ENCODE peak calls at places on chromosomes 6 and 20, in five cellular contexts. One of them, this sample, is unnamed.

GRCh38 chr6:164928041-164928321 is 381.4 kb downstream of the C6orf118 start:
- DNase-seq in GM12878: no peak
- DNase-seq in HepG2: no peak
- DNase-seq in K562: no peak
- DNase-seq in H1: no peak
- DNase-seq in this sample: no peak

GRCh38 chr20:51631011-51631950 is 88.8 kb upstream of the NFATC2 start:
- DNase-seq in K562: peak
- DNase-seq in HepG2: peak
- DNase-seq in GM12878: no peak
- DNase-seq in H1: no peak
- DNase-seq in this sample: no peak

GRCh38 chr20:608970-609369 is 1.1 kb downstream of the TCF15 start:
- DNase-seq in H1: no peak
- DNase-seq in K562: no peak
- DNase-seq in HepG2: no peak
- DNase-seq in GM12878: no peak
- DNase-seq in this sample: no peak

GRCh38 chr6:6438286-6438685 is 117.8 kb upstream of the F13A1 start:
- DNase-seq in HepG2: no peak
- DNase-seq in GM12878: no peak
- DNase-seq in K562: no peak
- DNase-seq in H1: no peak
- DNase-seq in this sample: no peak

GRCh38 chr6:72040106-72040505 is 153.8 kb downstream of the RIMS1 start:
- DNase-seq in K562: no peak
- DNase-seq in GM12878: no peak
- DNase-seq in HepG2: no peak
- DNase-seq in H1: no peak
- DNase-seq in this sample: no peak

GRCh38 chr6:8645212-8645611 is 209.9 kb upstream of the SLC35B3 start:
- DNase-seq in GM12878: no peak
- DNase-seq in HepG2: no peak
- DNase-seq in K562: no peak
- DNase-seq in H1: no peak
- DNase-seq in this sample: no peak

GRCh38 chr6:133889557-133890301 is 816 bp downstream of the TCF21 start:
- DNase-seq in K562: no peak
- DNase-seq in GM12878: no peak
- DNase-seq in HepG2: no peak
- DNase-seq in H1: no peak
- DNase-seq in this sample: peak

GRCh38 chr6:6591778-6592388 is 3.4 kb downstream of the LY86 start:
- DNase-seq in GM12878: peak
- DNase-seq in K562: no peak
- DNase-seq in H1: no peak
- DNase-seq in HepG2: no peak
- DNase-seq in this sample: no peak

GRCh38 chr20:20005381-20005780 is 11.8 kb upstream of the NAA20 start:
- DNase-seq in GM12878: no peak
- DNase-seq in H1: no peak
- DNase-seq in K562: no peak
- DNase-seq in HepG2: peak
- DNase-seq in this sample: no peak

GRCh38 chr20:23063573-23063972 is 14.1 kb upstream of the THBD start:
- DNase-seq in K562: no peak
- DNase-seq in H1: no peak
- DNase-seq in GM12878: no peak
- DNase-seq in HepG2: no peak
- DNase-seq in this sample: no peak

GRCh38 chr20:49471397-49471796 is 11.1 kb downstream of the KCNB1 start:
- DNase-seq in GM12878: no peak
- DNase-seq in HepG2: no peak
- DNase-seq in K562: no peak
- DNase-seq in H1: no peak
- DNase-seq in this sample: no peak

GRCh38 chr20:31903630-31904386 is 33.4 kb downstream of the TTLL9 start:
- DNase-seq in GM12878: no peak
- DNase-seq in K562: no peak
- DNase-seq in H1: no peak
- DNase-seq in HepG2: no peak
- DNase-seq in this sample: no peak

GRCh38 chr6:36677753-36678487 is 594 bp upstream of the CDKN1A start:
- DNase-seq in HepG2: peak
- DNase-seq in K562: no peak
- DNase-seq in GM12878: no peak
- DNase-seq in H1: no peak
- DNase-seq in this sample: no peak

GRCh38 chr6:119862719-119863118 is 513.2 kb upstream of the MAN1A1 start:
- DNase-seq in K562: no peak
- DNase-seq in HepG2: no peak
- DNase-seq in H1: no peak
- DNase-seq in GM12878: no peak
- DNase-seq in this sample: no peak

GRCh38 chr6:85126448-85127178 is 323.3 kb upstream of the NT5E start:
- DNase-seq in HepG2: peak
- DNase-seq in H1: peak
- DNase-seq in GM12878: no peak
- DNase-seq in K562: peak
- DNase-seq in this sample: peak

GRCh38 chr6:80338201-80338836 is 231.8 kb downstream of the BCKDHB start:
- DNase-seq in HepG2: peak
- DNase-seq in GM12878: no peak
- DNase-seq in K562: peak
- DNase-seq in H1: peak
- DNase-seq in this sample: peak

GRCh38 chr6:129644567-129645015 is 65.4 kb downstream of the ARHGAP18 start:
- DNase-seq in GM12878: no peak
- DNase-seq in HepG2: peak
- DNase-seq in K562: no peak
- DNase-seq in H1: no peak
- DNase-seq in this sample: no peak

GRCh38 chr6:167826230-167827061 is at the start of gene AFDN:
- DNase-seq in K562: peak
- DNase-seq in HepG2: no peak
- DNase-seq in GM12878: no peak
- DNase-seq in H1: no peak
- DNase-seq in this sample: peak

GRCh38 chr20:58045579-58045978 is 182.9 kb downstream of the ANKRD60 start:
- DNase-seq in H1: no peak
- DNase-seq in K562: no peak
- DNase-seq in HepG2: no peak
- DNase-seq in GM12878: no peak
- DNase-seq in this sample: no peak

GRCh38 chr6:89286516-89286915 is 28.6 kb downstream of the GABRR2 start:
- DNase-seq in GM12878: no peak
- DNase-seq in HepG2: no peak
- DNase-seq in H1: no peak
- DNase-seq in K562: no peak
- DNase-seq in this sample: no peak

GRCh38 chr6:117585647-117586046 is 16.7 kb downstream of the GOPC start:
- DNase-seq in H1: no peak
- DNase-seq in K562: no peak
- DNase-seq in GM12878: no peak
- DNase-seq in HepG2: no peak
- DNase-seq in this sample: no peak

GRCh38 chr20:32350421-32350820 is 7.7 kb upstream of the ASXL1 start:
- DNase-seq in H1: no peak
- DNase-seq in HepG2: no peak
- DNase-seq in K562: no peak
- DNase-seq in GM12878: no peak
- DNase-seq in this sample: no peak

GRCh38 chr6:26477431-26477830 is 19.7 kb downstream of the BTN2A1 start:
- DNase-seq in GM12878: no peak
- DNase-seq in H1: no peak
- DNase-seq in K562: peak
- DNase-seq in HepG2: no peak
- DNase-seq in this sample: no peak

GRCh38 chr6:141548969-141549368 is 583.8 kb upstream of the GJE1 start:
- DNase-seq in K562: no peak
- DNase-seq in H1: no peak
- DNase-seq in GM12878: no peak
- DNase-seq in HepG2: peak
- DNase-seq in this sample: no peak

GRCh38 chr6:19472168-19472567 is 365.0 kb upstream of the ID4 start:
- DNase-seq in HepG2: no peak
- DNase-seq in K562: no peak
- DNase-seq in H1: no peak
- DNase-seq in GM12878: no peak
- DNase-seq in this sample: no peak

GRCh38 chr6:144104898-144105487 is 9.6 kb upstream of the SF3B5 start:
- DNase-seq in HepG2: peak
- DNase-seq in H1: no peak
- DNase-seq in K562: peak
- DNase-seq in GM12878: peak
- DNase-seq in this sample: peak

GRCh38 chr6:110325197-110325596 is 33.0 kb downstream of the METTL24 start:
- DNase-seq in HepG2: peak
- DNase-seq in GM12878: no peak
- DNase-seq in K562: no peak
- DNase-seq in H1: no peak
- DNase-seq in this sample: no peak

GRCh38 chr6:77474286-77474956 is 11.1 kb upstream of the HTR1B start:
- DNase-seq in GM12878: no peak
- DNase-seq in K562: no peak
- DNase-seq in HepG2: no peak
- DNase-seq in H1: no peak
- DNase-seq in this sample: no peak

GRCh38 chr6:41036188-41036587 is 2.8 kb downstream of the UNC5CL start:
- DNase-seq in H1: no peak
- DNase-seq in K562: no peak
- DNase-seq in HepG2: no peak
- DNase-seq in GM12878: no peak
- DNase-seq in this sample: no peak

GRCh38 chr20:20414640-20415274 is 46.9 kb downstream of the INSM1 start:
- DNase-seq in H1: no peak
- DNase-seq in K562: no peak
- DNase-seq in HepG2: no peak
- DNase-seq in GM12878: no peak
- DNase-seq in this sample: no peak

GRCh38 chr20:35120012-35120701 is 27.0 kb downstream of the EDEM2 start:
- DNase-seq in K562: peak
- DNase-seq in GM12878: no peak
- DNase-seq in H1: no peak
- DNase-seq in HepG2: no peak
- DNase-seq in this sample: no peak

GRCh38 chr6:117280922-117281321 is 15.6 kb downstream of the VGLL2 start:
- DNase-seq in H1: no peak
- DNase-seq in K562: peak
- DNase-seq in HepG2: peak
- DNase-seq in GM12878: no peak
- DNase-seq in this sample: peak

GRCh38 chr6:26097268-26097875 is 10.1 kb downstream of the HFE start:
- DNase-seq in K562: peak
- DNase-seq in GM12878: no peak
- DNase-seq in H1: no peak
- DNase-seq in HepG2: peak
- DNase-seq in this sample: peak

GRCh38 chr6:81511423-81511822 is 241.1 kb downstream of the TENT5A start:
- DNase-seq in HepG2: peak
- DNase-seq in K562: no peak
- DNase-seq in H1: no peak
- DNase-seq in GM12878: no peak
- DNase-seq in this sample: no peak

GRCh38 chr6:133833905-133834304 is 55.0 kb upstream of the TCF21 start:
- DNase-seq in GM12878: no peak
- DNase-seq in H1: no peak
- DNase-seq in HepG2: no peak
- DNase-seq in K562: no peak
- DNase-seq in this sample: no peak

GRCh38 chr20:50130995-50131394 is 18.0 kb upstream of the UBE2V1 start:
- DNase-seq in H1: no peak
- DNase-seq in HepG2: no peak
- DNase-seq in GM12878: no peak
- DNase-seq in K562: no peak
- DNase-seq in this sample: no peak

GRCh38 chr6:33622456-33623431 is 1.6 kb downstream of the ITPR3 start:
- DNase-seq in GM12878: peak
- DNase-seq in H1: no peak
- DNase-seq in K562: peak
- DNase-seq in HepG2: no peak
- DNase-seq in this sample: no peak

GRCh38 chr20:30412972-30413371 is 844.5 kb upstream of the DEFB115 start:
- DNase-seq in H1: no peak
- DNase-seq in GM12878: no peak
- DNase-seq in K562: no peak
- DNase-seq in HepG2: no peak
- DNase-seq in this sample: no peak

DNA sequence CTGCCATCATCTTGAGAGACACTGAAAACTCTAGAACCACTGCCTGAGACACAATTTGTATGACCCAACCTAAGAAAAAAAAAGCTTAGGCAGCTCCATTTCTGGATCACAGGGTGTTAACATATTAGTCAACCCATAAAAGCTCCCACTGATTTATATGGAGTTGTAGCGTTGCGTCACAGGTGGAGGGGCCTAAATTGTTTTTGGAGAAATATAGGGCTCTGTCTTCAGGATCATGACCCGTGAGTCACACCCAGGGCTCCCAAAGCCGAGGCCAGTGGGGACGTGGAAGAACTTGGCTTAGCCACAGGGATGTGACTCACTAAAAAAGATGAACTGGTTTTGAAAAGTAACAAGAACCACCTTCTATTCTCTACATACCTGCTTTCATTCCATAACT is 116.5 kb upstream of the BMP2 start:
- DNase-seq in GM12878: no peak
- DNase-seq in K562: no peak
- DNase-seq in HepG2: no peak
- DNase-seq in H1: no peak
- DNase-seq in this sample: no peak
- H3K4me2 ChIP-seq in GM12878: no peak
- H3K4me2 ChIP-seq in K562: no peak
- H3K4me2 ChIP-seq in HepG2: no peak
- H3K4me2 ChIP-seq in H1: no peak
- H3K4me2 ChIP-seq in this sample: no peak

GRCh38 chr6:12137480-12137879 is 125.4 kb downstream of the HIVEP1 start:
- DNase-seq in K562: peak
- DNase-seq in GM12878: no peak
- DNase-seq in HepG2: no peak
- DNase-seq in H1: no peak
- DNase-seq in this sample: no peak
- TF ChIP-seq CREB1 in K562: no peak
- TF ChIP-seq CREB1 in GM12878: no peak
- TF ChIP-seq CREB1 in HepG2: no peak
- TF ChIP-seq CREB1 in H1: no peak
- TF ChIP-seq CREB1 in this sample: no peak

GRCh38 chr6:44227138-44227770 is 3.9 kb downstream of the SLC29A1 start:
- DNase-seq in H1: no peak
- DNase-seq in K562: no peak
- DNase-seq in GM12878: no peak
- DNase-seq in HepG2: no peak
- DNase-seq in this sample: peak
- H3K4me2 ChIP-seq in H1: peak
- H3K4me2 ChIP-seq in K562: peak
- H3K4me2 ChIP-seq in GM12878: no peak
- H3K4me2 ChIP-seq in HepG2: no peak
- H3K4me2 ChIP-seq in this sample: no peak

GRCh38 chr20:9218412-9219001 is 149.6 kb downstream of the PLCB4 start:
- DNase-seq in H1: no peak
- DNase-seq in HepG2: no peak
- DNase-seq in GM12878: no peak
- DNase-seq in K562: peak
- DNase-seq in this sample: no peak
- TF ChIP-seq CREB1 in H1: no peak
- TF ChIP-seq CREB1 in HepG2: no peak
- TF ChIP-seq CREB1 in GM12878: no peak
- TF ChIP-seq CREB1 in K562: no peak
- TF ChIP-seq CREB1 in this sample: no peak